ENCODE peak calls at places on chromosomes 16 and 17, in six cellular contexts. Q, R, T, W, K and M are unnamed samples.

GRCh38 chr16:88510091-88510719 is 57.1 kb downstream of the ZFPM1 start:
- DNase-seq in K (no peak), Q (no peak), R (no peak), T (no peak), W (no peak), M (no peak)

GRCh38 chr16:7268182-7268581 is 64.5 kb upstream of the RBFOX1 start:
- DNase-seq in T (no peak), Q (no peak), K (peak), R (peak), W (peak), M (no peak)

GRCh38 chr17:36706437-36706731 is 105.0 kb downstream of the MRM1 start:
- DNase-seq in K (no peak), W (no peak), R (no peak), Q (no peak), T (no peak), M (no peak)

GRCh38 chr16:85521737-85522042 is 91.4 kb upstream of the GSE1 start:
- DNase-seq in K (no peak), Q (no peak), T (no peak), W (no peak), R (no peak), M (no peak)

GRCh38 chr16:5512037-5512436 is 414.4 kb upstream of the EEF2KMT start:
- DNase-seq in R (no peak), Q (no peak), T (no peak), W (no peak), K (no peak), M (no peak)

GRCh38 chr16:28210979-28211505 is 723 bp downstream of the XPO6 start:
- DNase-seq in T (peak), K (peak), R (peak), W (peak), Q (peak), M (peak)

GRCh38 chr17:19380551-19381284 is 2.4 kb downstream of the MAPK7 start:
- DNase-seq in K (no peak), Q (no peak), T (no peak), R (no peak), W (no peak), M (no peak)

GRCh38 chr16:88383401-88384221 is 852 bp downstream of the ZNF469 start:
- DNase-seq in Q (peak), K (peak), R (no peak), W (peak), T (peak), M (peak)

GRCh38 chr17:74360993-74361612 is 565 bp downstream of the BTBD17 start:
- DNase-seq in T (no peak), K (no peak), W (no peak), R (no peak), Q (no peak), M (no peak)

GRCh38 chr17:39705786-39706348 is 6.0 kb downstream of the ERBB2 start:
- DNase-seq in K (no peak), T (no peak), R (no peak), W (no peak), Q (peak), M (peak)

GRCh38 chr16:86038923-86039310 is 140.0 kb downstream of the IRF8 start:
- DNase-seq in W (no peak), R (no peak), T (no peak), Q (no peak), K (no peak), M (no peak)

GRCh38 chr17:65587602-65588193 is 26.2 kb upstream of the AXIN2 start:
- DNase-seq in T (no peak), K (no peak), R (no peak), Q (no peak), W (no peak), M (no peak)

GRCh38 chr16:84228321-84228838 is 11.4 kb downstream of the KCNG4 start:
- DNase-seq in R (peak), K (peak), W (peak), Q (no peak), T (peak), M (peak)

GRCh38 chr16:67942200-67942509 is 1.8 kb downstream of the LCAT start:
- DNase-seq in K (peak), T (peak), R (peak), W (peak), Q (no peak), M (no peak)

GRCh38 chr16:2773188-2773968 is 3.7 kb downstream of the ELOB start:
- DNase-seq in R (no peak), T (peak), Q (no peak), K (no peak), W (no peak), M (peak)

GRCh38 chr16:29011112-29011511 is 26.3 kb downstream of the LAT start:
- DNase-seq in K (no peak), W (no peak), Q (no peak), T (no peak), R (no peak), M (no peak)

GRCh38 chr17:31593806-31594205 is 202.3 kb downstream of the RAB11FIP4 start:
- DNase-seq in T (peak), W (no peak), R (peak), K (peak), Q (no peak), M (no peak)

GRCh38 chr16:3716831-3717234 is 491 bp downstream of the TRAP1 start:
- DNase-seq in R (peak), K (peak), W (no peak), Q (no peak), T (peak), M (peak)

GRCh38 chr17:61816538-61816937 is 46.8 kb downstream of the BRIP1 start:
- DNase-seq in T (no peak), Q (no peak), K (peak), R (no peak), W (no peak), M (no peak)

GRCh38 chr16:83338941-83339340 is 468.8 kb upstream of the HSBP1 start:
- DNase-seq in K (peak), Q (no peak), T (peak), W (no peak), R (peak), M (no peak)

GRCh38 chr17:45248132-45248936 is 13.6 kb downstream of the SPATA32 start:
- DNase-seq in W (no peak), Q (peak), T (no peak), K (no peak), R (peak), M (peak)

GRCh38 chr16:27239906-27240655 is 28.5 kb downstream of the NSMCE1 start:
- DNase-seq in K (peak), Q (no peak), R (no peak), W (no peak), T (no peak), M (peak)

GRCh38 chr17:17001874-17002520 is 30.1 kb upstream of the TNFRSF13B start:
- DNase-seq in R (peak), K (peak), W (peak), Q (peak), T (peak), M (peak)